ENCODE peak calls at places on chromosomes 7 and 10, in seven cellular contexts. One of them, this sample, is unnamed.

GRCh38 chr10:102408728-102409603 is 9.6 kb downstream of the PSD start:
- DNase-seq in suprapubic skin: peak; percentile 69
- DNase-seq in sigmoid colon: peak; percentile 95
- DNase-seq in breast epithelium: no peak
- DNase-seq in stomach: no peak
- DNase-seq in K562: peak; percentile 52
- DNase-seq in H1: no peak
- DNase-seq in this sample: no peak

GRCh38 chr10:98433881-98434732 is 12.6 kb downstream of the HPS1 start:
- DNase-seq in K562: no peak
- DNase-seq in H1: no peak
- DNase-seq in suprapubic skin: no peak
- DNase-seq in sigmoid colon: peak; percentile 54
- DNase-seq in breast epithelium: no peak
- DNase-seq in stomach: no peak
- DNase-seq in this sample: peak; percentile 79

GRCh38 chr7:12649348-12649747 is 38.1 kb upstream of the ARL4A start:
- DNase-seq in sigmoid colon: no peak
- DNase-seq in suprapubic skin: no peak
- DNase-seq in breast epithelium: no peak
- DNase-seq in stomach: no peak
- DNase-seq in H1: no peak
- DNase-seq in K562: no peak
- DNase-seq in this sample: no peak

GRCh38 chr7:103857435-103857834 is 132.0 kb downstream of the RELN start:
- DNase-seq in stomach: no peak
- DNase-seq in breast epithelium: no peak
- DNase-seq in suprapubic skin: no peak
- DNase-seq in K562: peak; percentile 14
- DNase-seq in H1: peak; percentile 25
- DNase-seq in sigmoid colon: no peak
- DNase-seq in this sample: no peak

GRCh38 chr10:56507033-56507432 is 146.0 kb upstream of the ZWINT start:
- DNase-seq in suprapubic skin: no peak
- DNase-seq in sigmoid colon: no peak
- DNase-seq in breast epithelium: no peak
- DNase-seq in stomach: no peak
- DNase-seq in K562: no peak
- DNase-seq in H1: no peak
- DNase-seq in this sample: no peak

GRCh38 chr7:6139189-6139996 is 108.2 kb downstream of the ANKRD61 start:
- DNase-seq in stomach: no peak
- DNase-seq in K562: no peak
- DNase-seq in sigmoid colon: no peak
- DNase-seq in suprapubic skin: no peak
- DNase-seq in H1: no peak
- DNase-seq in breast epithelium: no peak
- DNase-seq in this sample: no peak

GRCh38 chr7:107262857-107263256 is 94.1 kb downstream of the HBP1 start:
- DNase-seq in H1: no peak
- DNase-seq in breast epithelium: no peak
- DNase-seq in suprapubic skin: no peak
- DNase-seq in K562: peak; percentile 15
- DNase-seq in sigmoid colon: no peak
- DNase-seq in stomach: no peak
- DNase-seq in this sample: no peak

GRCh38 chr7:33671521-33672262 is 233.6 kb upstream of the BMPER start:
- DNase-seq in stomach: no peak
- DNase-seq in sigmoid colon: no peak
- DNase-seq in suprapubic skin: no peak
- DNase-seq in K562: no peak
- DNase-seq in H1: no peak
- DNase-seq in breast epithelium: no peak
- DNase-seq in this sample: no peak

GRCh38 chr10:122786269-122786668 is 59.4 kb downstream of the CUZD1 start:
- DNase-seq in sigmoid colon: no peak
- DNase-seq in stomach: no peak
- DNase-seq in H1: no peak
- DNase-seq in K562: peak; percentile 23
- DNase-seq in breast epithelium: no peak
- DNase-seq in suprapubic skin: no peak
- DNase-seq in this sample: no peak

GRCh38 chr7:19102884-19103283 is 14.6 kb downstream of the TWIST1 start:
- DNase-seq in K562: no peak
- DNase-seq in stomach: no peak
- DNase-seq in breast epithelium: no peak
- DNase-seq in suprapubic skin: no peak
- DNase-seq in sigmoid colon: no peak
- DNase-seq in H1: no peak
- DNase-seq in this sample: no peak

GRCh38 chr10:122089343-122090015 is 100.5 kb downstream of the TACC2 start:
- DNase-seq in breast epithelium: no peak
- DNase-seq in sigmoid colon: no peak
- DNase-seq in suprapubic skin: peak; percentile 50
- DNase-seq in H1: no peak
- DNase-seq in K562: peak; percentile 4
- DNase-seq in stomach: no peak
- DNase-seq in this sample: no peak

GRCh38 chr7:37920619-37921339 is at the start of gene EPDR1:
- DNase-seq in K562: no peak
- DNase-seq in stomach: no peak
- DNase-seq in breast epithelium: peak; percentile 23
- DNase-seq in H1: no peak
- DNase-seq in suprapubic skin: peak; percentile 63
- DNase-seq in sigmoid colon: peak; percentile 73
- DNase-seq in this sample: no peak
- TF ChIP-seq CTCF in K562: no peak
- TF ChIP-seq CTCF in stomach: no peak
- TF ChIP-seq CTCF in breast epithelium: no peak
- TF ChIP-seq CTCF in H1: no peak
- TF ChIP-seq CTCF in suprapubic skin: no peak
- TF ChIP-seq CTCF in sigmoid colon: no peak
- TF ChIP-seq CTCF in this sample: peak; percentile 2

GRCh38 chr7:121023189-121023588 is 34.7 kb downstream of the CPED1 start:
- DNase-seq in suprapubic skin: no peak
- DNase-seq in K562: no peak
- DNase-seq in sigmoid colon: no peak
- DNase-seq in H1: no peak
- DNase-seq in breast epithelium: no peak
- DNase-seq in stomach: no peak
- DNase-seq in this sample: no peak

GRCh38 chr7:121021266-121021969 is 32.9 kb downstream of the CPED1 start:
- DNase-seq in H1: no peak
- DNase-seq in stomach: no peak
- DNase-seq in breast epithelium: no peak
- DNase-seq in sigmoid colon: no peak
- DNase-seq in K562: no peak
- DNase-seq in suprapubic skin: no peak
- DNase-seq in this sample: no peak

GRCh38 chr7:121019018-121019417 is 30.5 kb downstream of the CPED1 start:
- DNase-seq in stomach: no peak
- DNase-seq in H1: no peak
- DNase-seq in K562: no peak
- DNase-seq in sigmoid colon: no peak
- DNase-seq in breast epithelium: no peak
- DNase-seq in suprapubic skin: no peak
- DNase-seq in this sample: no peak

GRCh38 chr7:121020243-121020642 is 31.7 kb downstream of the CPED1 start:
- DNase-seq in breast epithelium: no peak
- DNase-seq in stomach: no peak
- DNase-seq in suprapubic skin: no peak
- DNase-seq in K562: no peak
- DNase-seq in H1: no peak
- DNase-seq in sigmoid colon: no peak
- DNase-seq in this sample: no peak

DNA sequence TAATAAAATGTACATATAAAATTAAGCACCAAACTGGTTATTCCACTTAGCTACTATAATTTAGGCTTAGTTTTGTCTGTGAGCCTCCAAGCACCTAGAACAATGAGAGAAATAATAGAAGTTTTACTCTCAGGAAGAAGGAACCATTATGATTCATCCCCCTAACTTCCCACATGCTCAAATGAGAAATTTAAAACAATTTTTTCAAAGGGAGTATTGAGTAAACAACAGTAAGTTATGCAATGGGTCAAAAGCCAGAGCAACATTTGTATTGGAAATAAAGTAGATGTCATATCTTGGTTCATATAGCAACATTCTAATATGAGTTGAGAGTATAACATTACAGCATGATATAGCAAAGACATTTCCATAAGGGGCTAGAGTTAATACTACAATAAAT is 32.1 kb downstream of the CPED1 start:
- DNase-seq in sigmoid colon: no peak
- DNase-seq in breast epithelium: no peak
- DNase-seq in H1: no peak
- DNase-seq in suprapubic skin: no peak
- DNase-seq in K562: no peak
- DNase-seq in stomach: no peak
- DNase-seq in this sample: no peak
- H3K27ac ChIP-seq in sigmoid colon: peak overlapping the region; percentile 52
- H3K27ac ChIP-seq in breast epithelium: peak overlapping the region; percentile 20
- H3K27ac ChIP-seq in H1: no peak overlapping the region
- H3K27ac ChIP-seq in suprapubic skin: no peak overlapping the region
- H3K27ac ChIP-seq in K562: peak overlapping the region; percentile 12
- H3K27ac ChIP-seq in stomach: no peak overlapping the region
- H3K27ac ChIP-seq in this sample: no peak overlapping the region

GRCh38 chr7:50372921-50373320 is 68.4 kb downstream of the IKZF1 start:
- DNase-seq in K562: no peak
- DNase-seq in stomach: no peak
- DNase-seq in suprapubic skin: no peak
- DNase-seq in breast epithelium: no peak
- DNase-seq in H1: no peak
- DNase-seq in sigmoid colon: no peak
- DNase-seq in this sample: no peak
- TF ChIP-seq POLR2AphosphoS5 in K562: no peak
- TF ChIP-seq POLR2AphosphoS5 in stomach: no peak
- TF ChIP-seq POLR2AphosphoS5 in suprapubic skin: no peak
- TF ChIP-seq POLR2AphosphoS5 in breast epithelium: no peak
- TF ChIP-seq POLR2AphosphoS5 in H1: no peak
- TF ChIP-seq POLR2AphosphoS5 in sigmoid colon: no peak
- TF ChIP-seq POLR2AphosphoS5 in this sample: no peak

GRCh38 chr7:51428226-51428887 is 111.7 kb upstream of the COBL start:
- DNase-seq in sigmoid colon: no peak
- DNase-seq in breast epithelium: no peak
- DNase-seq in suprapubic skin: no peak
- DNase-seq in stomach: no peak
- DNase-seq in H1: no peak
- DNase-seq in K562: peak; percentile 29
- DNase-seq in this sample: no peak
- TF ChIP-seq CTCF in sigmoid colon: no peak
- TF ChIP-seq CTCF in breast epithelium: no peak
- TF ChIP-seq CTCF in suprapubic skin: no peak
- TF ChIP-seq CTCF in stomach: no peak
- TF ChIP-seq CTCF in H1: peak; percentile 73
- TF ChIP-seq CTCF in K562: peak; percentile 68
- TF ChIP-seq CTCF in this sample: no peak

DNA sequence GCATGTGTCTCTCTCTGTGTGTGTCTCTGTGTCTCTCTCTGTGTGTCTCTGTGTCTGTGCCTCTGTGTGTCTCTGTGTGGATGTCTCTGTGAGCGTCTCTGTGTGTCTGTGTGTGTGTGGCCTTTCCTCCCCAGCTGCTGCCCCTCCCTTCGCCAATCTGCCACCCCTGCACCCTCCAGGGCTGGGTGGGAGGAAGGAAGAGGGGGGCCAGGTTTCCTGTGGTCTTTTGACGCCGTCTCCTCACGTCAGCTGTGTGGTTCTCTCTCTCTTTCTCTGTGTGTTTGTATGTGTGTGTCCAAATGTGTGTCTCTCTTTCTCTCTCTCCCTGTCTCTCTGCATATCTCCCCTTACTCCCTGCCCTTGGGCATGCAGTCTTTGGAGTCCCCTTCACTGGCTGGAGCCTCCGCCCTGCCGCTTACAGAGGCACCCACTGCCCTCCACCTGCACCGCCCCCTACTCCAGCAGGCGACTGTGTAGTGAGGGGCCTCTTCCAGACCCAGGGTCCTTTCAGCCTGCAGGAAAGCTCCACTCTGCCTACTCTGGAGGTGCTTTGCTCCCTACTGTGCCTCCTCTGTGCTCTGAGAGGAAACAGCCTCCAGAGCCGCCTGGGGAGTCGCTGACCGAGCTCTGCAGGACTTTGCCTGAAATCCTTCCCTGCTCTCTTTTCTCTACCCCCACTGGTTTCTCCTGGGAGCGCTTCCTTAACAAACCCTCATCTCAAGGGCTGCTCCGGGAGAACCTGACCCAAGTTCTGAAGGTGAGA is 44.2 kb upstream of the C10orf71 start:
- DNase-seq in sigmoid colon: no peak
- DNase-seq in suprapubic skin: no peak
- DNase-seq in K562: no peak
- DNase-seq in stomach: no peak
- DNase-seq in H1: no peak
- DNase-seq in breast epithelium: no peak
- DNase-seq in this sample: no peak
- H3K27ac ChIP-seq in sigmoid colon: no peak overlapping the region
- H3K27ac ChIP-seq in suprapubic skin: no peak overlapping the region
- H3K27ac ChIP-seq in K562: no peak overlapping the region
- H3K27ac ChIP-seq in stomach: no peak overlapping the region
- H3K27ac ChIP-seq in H1: no peak overlapping the region
- H3K27ac ChIP-seq in breast epithelium: no peak overlapping the region
- H3K27ac ChIP-seq in this sample: no peak overlapping the region

GRCh38 chr10:100998183-100998990 is 1.2 kb upstream of the LZTS2 start:
- DNase-seq in K562: peak; percentile 86
- DNase-seq in H1: no peak
- DNase-seq in suprapubic skin: peak; percentile 90
- DNase-seq in sigmoid colon: peak; percentile 94
- DNase-seq in stomach: peak; percentile 84
- DNase-seq in breast epithelium: peak; percentile 80
- DNase-seq in this sample: no peak
- TF ChIP-seq POLR2AphosphoS5 in K562: no peak
- TF ChIP-seq POLR2AphosphoS5 in H1: no peak
- TF ChIP-seq POLR2AphosphoS5 in suprapubic skin: no peak
- TF ChIP-seq POLR2AphosphoS5 in sigmoid colon: peak; percentile 53
- TF ChIP-seq POLR2AphosphoS5 in stomach: no peak
- TF ChIP-seq POLR2AphosphoS5 in breast epithelium: no peak
- TF ChIP-seq POLR2AphosphoS5 in this sample: no peak

GRCh38 chr10:93126484-93127052 is 52.9 kb downstream of the CYP26A1 start:
- DNase-seq in stomach: no peak
- DNase-seq in suprapubic skin: no peak
- DNase-seq in H1: no peak
- DNase-seq in breast epithelium: no peak
- DNase-seq in sigmoid colon: no peak
- DNase-seq in K562: peak; percentile 45
- DNase-seq in this sample: no peak
- TF ChIP-seq CTCF in stomach: no peak
- TF ChIP-seq CTCF in suprapubic skin: no peak
- TF ChIP-seq CTCF in H1: peak; percentile 43
- TF ChIP-seq CTCF in breast epithelium: no peak
- TF ChIP-seq CTCF in sigmoid colon: no peak
- TF ChIP-seq CTCF in K562: peak; percentile 61
- TF ChIP-seq CTCF in this sample: no peak

GRCh38 chr10:79379512-79380124 is 32.3 kb downstream of the PPIF start:
- DNase-seq in sigmoid colon: peak; percentile 87
- DNase-seq in breast epithelium: peak; percentile 17
- DNase-seq in suprapubic skin: no peak
- DNase-seq in stomach: peak; percentile 25
- DNase-seq in H1: no peak
- DNase-seq in K562: no peak
- DNase-seq in this sample: peak; percentile 91
- H3K27ac ChIP-seq in sigmoid colon: peak overlapping the region; percentile 90
- H3K27ac ChIP-seq in breast epithelium: peak overlapping the region; percentile 94
- H3K27ac ChIP-seq in suprapubic skin: peak overlapping the region; percentile 2
- H3K27ac ChIP-seq in stomach: peak overlapping the region; percentile 74
- H3K27ac ChIP-seq in H1: no peak overlapping the region
- H3K27ac ChIP-seq in K562: no peak overlapping the region
- H3K27ac ChIP-seq in this sample: peak overlapping the region; percentile 86